ENCODE peak calls at places on chromosomes 11 and 22, in ten cellular contexts. D is astrocyte; O is naive thymus-derived CD4-positive, alpha-beta T cell; R is BE2C; H is colonic mucosa; N is OCI-LY7; F is Peyer's patch; Y is neuronal stem cell; Z is ovary; G is SK-N-SH. Q is an unnamed sample.

GRCh38 chr11:95324826-95325225 is 93.8 kb upstream of the SESN3 start:
- DNase-seq in D (peak; percentile 26), O (no peak), R (no peak), H (no peak), N (no peak), F (no peak), Y (no peak), Z (no peak), G (no peak), Q (no peak)

GRCh38 chr22:23823331-23823791 is 15.4 kb downstream of the DERL3 start:
- DNase-seq in D (peak; percentile 6), O (no peak), R (no peak), H (no peak), N (no peak), F (peak; percentile 19), Y (no peak), Z (no peak), G (no peak), Q (no peak)

GRCh38 chr11:78000193-78000592 is 5.7 kb upstream of the INTS4 start:
- DNase-seq in D (peak; percentile 54), O (peak; percentile 53), R (peak; percentile 63), H (peak; percentile 33), N (peak; percentile 83), F (no peak), Y (no peak), Z (no peak), G (peak; percentile 67), Q (peak; percentile 63)

GRCh38 chr22:30400159-30400558 is 3.3 kb downstream of the SEC14L2 start:
- DNase-seq in D (no peak), O (no peak), R (no peak), H (no peak), N (no peak), F (no peak), Y (no peak), Z (no peak), G (no peak), Q (no peak)

GRCh38 chr22:38243007-38243775 is 29.6 kb downstream of the TMEM184B start:
- DNase-seq in D (no peak), O (no peak), R (peak; percentile 77), H (peak; percentile 89), N (peak; percentile 23), F (peak; percentile 81), Y (no peak), Z (peak; percentile 76), G (no peak), Q (peak; percentile 14)

GRCh38 chr11:129146196-129146595 is 45.9 kb downstream of the ARHGAP32 start:
- DNase-seq in D (no peak), O (no peak), R (no peak), H (no peak), N (no peak), F (no peak), Y (no peak), Z (no peak), G (no peak), Q (no peak)

GRCh38 chr22:22082960-22083359 is 100.4 kb upstream of the TOP3B start:
- DNase-seq in D (no peak), O (no peak), R (no peak), H (no peak), N (no peak), F (no peak), Y (no peak), Z (no peak), G (no peak), Q (no peak)

GRCh38 chr22:25051073-25051472 is 98.6 kb downstream of the KIAA1671 start:
- DNase-seq in D (no peak), O (no peak), R (no peak), H (no peak), N (no peak), F (no peak), Y (no peak), Z (no peak), G (peak; percentile 53), Q (no peak)

DNA sequence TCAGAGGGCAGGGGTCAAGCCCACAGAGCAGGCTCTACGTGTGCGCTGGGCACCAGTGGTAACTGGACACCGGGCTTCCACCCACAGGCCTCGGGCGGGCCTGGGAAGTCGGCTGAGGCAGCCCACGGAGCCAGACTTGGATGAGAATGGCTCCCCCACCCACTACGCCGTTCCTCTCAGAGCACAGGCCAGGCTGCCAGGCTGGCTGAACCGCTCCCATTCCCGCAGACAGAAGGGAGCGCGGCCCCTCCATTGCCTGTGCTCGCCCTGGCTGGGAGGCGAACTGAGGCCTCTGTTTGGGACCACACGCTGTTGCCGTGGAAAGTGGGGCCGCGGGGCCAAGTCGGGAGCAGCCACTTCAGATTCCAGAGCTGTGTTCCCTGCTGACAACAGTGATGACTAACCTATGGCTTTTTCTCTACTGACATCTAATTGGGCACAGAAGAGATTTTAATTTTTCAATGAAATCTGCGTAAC is 63.9 kb downstream of the MYH9 start:
- DNase-seq in D (peak; percentile 64), O (no peak), R (no peak), H (no peak), N (no peak), F (no peak), Y (no peak), Z (no peak), G (no peak), Q (peak; percentile 31)
- H3K4me3 ChIP-seq in D (no peak overlapping the region), O (no peak overlapping the region), R (no peak overlapping the region), H (no peak overlapping the region), N (no peak overlapping the region), F (no peak overlapping the region), Y (no peak overlapping the region), Z (no peak overlapping the region), G (no peak overlapping the region), Q (no peak overlapping the region)

DNA sequence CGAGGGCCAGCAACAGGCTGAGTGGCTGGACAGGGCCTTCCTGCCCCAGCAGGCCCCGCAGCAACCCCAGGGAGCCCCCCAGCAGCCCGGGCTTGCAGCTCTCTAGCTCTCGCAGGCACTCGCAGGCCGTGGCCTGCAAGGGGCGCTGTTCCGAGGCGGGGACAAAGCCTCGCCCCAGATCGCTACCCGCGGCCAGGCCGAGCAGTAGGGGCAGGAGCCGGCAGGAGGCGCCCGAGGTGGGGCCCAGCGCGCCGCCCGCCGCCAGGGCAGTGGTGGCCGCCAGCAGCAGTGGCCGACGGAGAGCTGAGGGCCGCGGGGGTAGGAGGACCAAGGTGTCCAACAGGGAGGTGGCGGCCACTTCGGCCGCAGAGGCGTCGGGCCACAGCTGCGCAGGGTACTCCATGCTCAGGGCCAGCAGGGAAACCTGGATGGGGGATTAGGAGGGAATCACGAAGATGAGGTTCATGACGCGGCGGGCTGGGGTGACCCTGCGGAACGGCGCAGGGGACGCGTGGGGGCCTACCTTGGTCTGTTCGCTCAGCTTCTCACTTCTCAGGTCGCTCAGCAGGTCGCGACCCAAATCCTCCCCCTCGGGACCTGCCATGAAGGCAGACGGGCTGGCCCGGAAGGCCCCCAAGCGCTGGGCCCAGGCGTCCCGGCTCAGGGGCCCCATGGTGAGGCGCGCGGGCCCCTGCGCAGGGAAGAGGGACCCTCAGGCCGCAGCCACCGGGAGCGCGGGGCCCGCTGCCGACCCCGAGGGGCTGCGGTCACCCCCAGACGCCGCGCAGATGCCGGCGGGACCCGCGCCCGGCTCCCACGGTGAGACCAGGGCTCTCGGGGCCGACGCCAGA is 632 bp downstream of the AP5B1 start:
- DNase-seq in D (peak; percentile 54), O (peak; percentile 71), R (no peak), H (peak; percentile 84), N (peak; percentile 88), F (peak; percentile 92), Y (peak; percentile 62), Z (peak; percentile 47), G (peak; percentile 87), Q (peak; percentile 78)
- H3K4me1 ChIP-seq in D (peaks cover 6% of the 10 kb centered on the region), O (peaks cover 7% of the 10 kb centered on the region), R (no peaks in the 10 kb centered on the region), H (peaks cover 6% of the 10 kb centered on the region), N (peaks cover 6% of the 10 kb centered on the region), F (no peaks in the 10 kb centered on the region), Y (peaks cover 9% of the 10 kb centered on the region), Z (peaks cover 9% of the 10 kb centered on the region), G (peaks cover 13% of the 10 kb centered on the region), Q (peaks cover 26% of the 10 kb centered on the region)

GRCh38 chr22:40237788-40238424 is 60.2 kb downstream of the TNRC6B start:
- DNase-seq in D (no peak), O (no peak), R (no peak), H (no peak), N (no peak), F (no peak), Y (no peak), Z (no peak), G (no peak), Q (no peak)

GRCh38 chr22:40240160-40240559 is 62.4 kb downstream of the TNRC6B start:
- DNase-seq in D (no peak), O (no peak), R (no peak), H (no peak), N (no peak), F (no peak), Y (peak; percentile 54), Z (no peak), G (no peak), Q (no peak)

GRCh38 chr22:40239345-40239683 is 61.6 kb downstream of the TNRC6B start:
- DNase-seq in D (no peak), O (no peak), R (no peak), H (no peak), N (no peak), F (no peak), Y (no peak), Z (no peak), G (no peak), Q (no peak)

GRCh38 chr22:40237241-40237640 is 59.5 kb downstream of the TNRC6B start:
- DNase-seq in D (no peak), O (no peak), R (no peak), H (no peak), N (peak; percentile 6), F (no peak), Y (no peak), Z (no peak), G (no peak), Q (no peak)

DNA sequence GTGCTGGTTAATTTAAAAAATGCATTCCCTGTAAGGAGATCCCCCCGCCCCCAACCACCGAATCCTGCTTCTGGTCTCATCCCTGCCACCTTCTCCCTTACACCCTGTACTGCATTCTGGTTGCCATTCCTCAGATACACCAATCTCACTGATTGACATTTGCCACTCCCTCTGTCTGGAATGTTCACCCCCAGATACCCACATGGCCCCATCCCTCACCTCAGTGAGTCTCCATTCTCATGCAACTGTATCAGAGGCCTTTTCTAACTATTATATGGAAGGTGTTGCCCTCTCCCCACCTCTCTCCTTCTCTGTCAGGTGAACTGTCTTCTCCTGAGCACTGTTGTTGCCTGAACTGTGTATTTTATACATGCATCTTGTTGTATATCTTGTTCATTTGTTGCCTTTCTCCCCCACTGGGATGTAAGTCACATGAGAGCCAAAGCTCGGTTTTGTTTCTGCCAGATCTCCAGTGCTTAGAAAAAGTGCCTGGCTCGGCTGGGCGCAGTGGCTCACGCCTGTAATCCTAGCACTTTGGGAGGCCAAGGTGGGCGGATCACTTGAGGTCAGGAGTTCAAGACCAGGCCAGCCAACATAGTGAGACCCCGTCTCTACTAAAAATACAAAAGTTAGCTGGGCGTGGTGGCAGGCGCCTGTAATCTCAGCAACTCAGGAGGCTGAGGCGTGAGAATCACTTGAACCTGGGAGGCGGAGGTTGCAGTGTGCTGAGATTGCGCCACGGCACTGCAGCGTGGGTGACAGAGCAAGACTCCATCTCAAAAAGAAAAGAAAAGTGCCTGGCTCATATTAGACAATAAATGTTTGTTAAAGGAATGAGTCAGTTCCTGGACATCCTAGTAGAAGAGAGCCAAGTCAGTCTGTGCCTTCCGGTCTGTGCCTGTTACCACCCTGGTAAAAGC is 61.0 kb downstream of the TNRC6B start:
- DNase-seq in D (peak; percentile 79), O (no peak), R (no peak), H (no peak), N (no peak), F (no peak), Y (no peak), Z (no peak), G (no peak), Q (peak; percentile 20)
- H3K4me3 ChIP-seq in D (no peak overlapping the region), O (no peak overlapping the region), R (no peak overlapping the region), H (no peak overlapping the region), N (no peak overlapping the region), F (no peak overlapping the region), Y (no peak overlapping the region), Z (no peak overlapping the region), G (peak overlapping the region; percentile 40), Q (no peak overlapping the region)

DNA sequence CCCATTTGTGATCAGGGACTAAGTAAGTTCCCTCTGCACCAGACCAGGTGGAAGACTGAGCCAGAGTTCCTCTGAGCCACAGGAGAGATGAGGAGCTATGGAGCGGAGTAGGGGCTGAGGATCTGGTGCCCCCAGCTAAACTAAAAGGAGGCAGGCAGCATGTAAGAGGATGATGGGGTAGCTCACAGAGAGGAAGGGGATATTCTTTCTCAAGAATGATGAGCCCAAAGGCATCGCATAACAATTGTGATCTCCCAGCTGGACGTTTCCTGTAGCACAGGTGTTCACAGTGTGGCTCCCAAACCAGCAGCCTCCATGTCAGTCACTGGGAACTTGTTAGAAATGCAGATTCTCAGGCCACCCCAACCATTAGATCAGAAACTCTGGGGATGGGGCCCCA is 24.4 kb downstream of the ADAMTS8 start:
- DNase-seq in D (no peak), O (no peak), R (no peak), H (no peak), N (no peak), F (no peak), Y (no peak), Z (no peak), G (no peak), Q (no peak)
- H3K4me1 ChIP-seq in D (peaks cover 38% of the 10 kb centered on the region), O (no peaks in the 10 kb centered on the region), R (no peaks in the 10 kb centered on the region), H (no peaks in the 10 kb centered on the region), N (no peaks in the 10 kb centered on the region), F (no peaks in the 10 kb centered on the region), Y (no peaks in the 10 kb centered on the region), Z (peaks cover 9% of the 10 kb centered on the region), G (peaks cover 9% of the 10 kb centered on the region), Q (no peaks in the 10 kb centered on the region)

Q was measured in thyroid gland.